ENCODE peak calls at places on chromosome 7, in ten cellular contexts. R is hepatocyte, U is upper lobe of right lung, O is stomach, V is heart right ventricle, I is cardiac muscle cell, L is mammary epithelial cell, X is OCI-LY7, M is thoracic aorta, C is body of pancreas. G is an unnamed sample.

GRCh38 chr7:28813238-28813962 is 144.7 kb downstream of the TRIL start:
- DNase-seq in X (no peak), V (no peak), M (no peak), O (no peak), C (no peak), I (peak), R (no peak), U (no peak), L (no peak), G (no peak)

GRCh38 chr7:70432567-70433001 is 699.4 kb upstream of the GALNT17 start:
- DNase-seq in M (no peak), R (no peak), U (no peak), I (no peak), X (no peak), C (no peak), L (no peak), V (no peak), O (no peak), G (no peak)

GRCh38 chr7:11193131-11193867 is 219.6 kb downstream of the PHF14 start:
- DNase-seq in U (peak), M (no peak), I (peak), O (peak), X (no peak), R (peak), L (peak), V (no peak), C (no peak), G (no peak)

GRCh38 chr7:120274899-120275298 is 1.9 kb downstream of the KCND2 start:
- DNase-seq in C (no peak), U (no peak), L (no peak), I (no peak), O (no peak), M (no peak), V (no peak), X (no peak), R (no peak), G (no peak)

GRCh38 chr7:42747073-42747472 is 164.8 kb downstream of the C7orf25 start:
- DNase-seq in U (no peak), C (no peak), M (no peak), O (no peak), L (no peak), X (no peak), V (no peak), I (peak), R (no peak), G (no peak)

GRCh38 chr7:90988523-90988922 is 275.7 kb upstream of the FZD1 start:
- DNase-seq in I (no peak), X (no peak), C (no peak), V (peak), M (no peak), U (no peak), O (no peak), R (no peak), L (no peak), G (no peak)

GRCh38 chr7:79050592-79050991 is 402.9 kb downstream of the MAGI2 start:
- DNase-seq in L (peak), M (no peak), X (no peak), O (no peak), V (no peak), I (peak), C (no peak), U (no peak), R (peak), G (no peak)

GRCh38 chr7:332646-333398 is 42.9 kb downstream of the FOXL3 start:
- DNase-seq in M (peak), V (peak), R (peak), O (peak), C (peak), X (no peak), L (peak), I (peak), U (peak), G (peak)

GRCh38 chr7:135684134-135684533 is 21.8 kb downstream of the STMP1 start:
- DNase-seq in I (peak), R (no peak), M (no peak), V (no peak), C (no peak), L (peak), X (no peak), O (no peak), U (no peak), G (no peak)

GRCh38 chr7:151428393-151429231 is 11.3 kb downstream of the CRYGN start:
- DNase-seq in M (no peak), X (no peak), C (no peak), R (peak), U (no peak), O (no peak), I (peak), V (no peak), L (peak), G (no peak)

GRCh38 chr7:1368682-1369571 is 90.3 kb downstream of the MICALL2 start:
- DNase-seq in O (no peak), U (no peak), M (no peak), I (no peak), R (peak), V (no peak), L (no peak), X (peak), C (no peak), G (no peak)

GRCh38 chr7:101542527-101543241 is 86.4 kb downstream of the MYL10 start:
- DNase-seq in L (peak), I (peak), C (peak), X (peak), M (no peak), V (peak), O (peak), R (peak), U (no peak), G (peak)

GRCh38 chr7:152504367-152504766 is 68.6 kb upstream of the KMT2C start:
- DNase-seq in R (peak), X (no peak), O (no peak), U (no peak), I (no peak), V (no peak), M (no peak), C (no peak), L (no peak), G (no peak)

GRCh38 chr7:147196476-147196875 is 1079.9 kb downstream of the CNTNAP2 start:
- DNase-seq in U (no peak), M (no peak), R (no peak), O (no peak), L (no peak), I (no peak), C (no peak), X (no peak), V (no peak), G (no peak)

GRCh38 chr7:28812641-28813040 is 145.5 kb downstream of the TRIL start:
- DNase-seq in O (no peak), R (no peak), X (no peak), I (no peak), L (no peak), M (no peak), V (no peak), C (no peak), U (no peak), G (no peak)

GRCh38 chr7:91029688-91030087 is 234.5 kb upstream of the FZD1 start:
- DNase-seq in X (peak), C (no peak), V (no peak), I (no peak), M (no peak), L (no peak), R (no peak), O (no peak), U (no peak), G (no peak)

GRCh38 chr7:38746438-38746837 is 115.3 kb upstream of the AMPH start:
- DNase-seq in C (no peak), X (no peak), M (no peak), U (no peak), O (no peak), I (no peak), V (no peak), L (no peak), R (no peak), G (no peak)

GRCh38 chr7:5218564-5219360 is 28.7 kb downstream of the WIPI2 start:
- DNase-seq in V (no peak), X (peak), O (no peak), L (no peak), C (no peak), M (no peak), I (no peak), R (peak), U (peak), G (peak)

GRCh38 chr7:123995617-123996326 is 37.1 kb downstream of the TMEM229A start:
- DNase-seq in I (peak), R (no peak), L (no peak), M (no peak), C (no peak), X (no peak), V (no peak), U (no peak), O (no peak), G (no peak)

GRCh38 chr7:105678811-105679495 is 97.7 kb upstream of the EFCAB10 start:
- DNase-seq in O (peak), L (peak), V (peak), R (no peak), M (peak), C (peak), I (peak), U (peak), X (no peak), G (peak)

GRCh38 chr7:37432240-37432917 is 16.3 kb downstream of the ELMO1 start:
- DNase-seq in U (no peak), V (no peak), R (no peak), I (no peak), M (no peak), C (no peak), L (no peak), X (no peak), O (no peak), G (no peak)

GRCh38 chr7:17044868-17045267 is 163.1 kb upstream of the AGR3 start:
- DNase-seq in I (no peak), U (no peak), V (no peak), R (no peak), M (no peak), L (no peak), C (no peak), O (no peak), X (no peak), G (no peak)

GRCh38 chr7:130958846-130959245 is 224.8 kb upstream of the KLF14 start:
- DNase-seq in O (no peak), I (no peak), R (no peak), U (no peak), X (no peak), L (no peak), C (no peak), M (no peak), V (no peak), G (no peak)

GRCh38 chr7:150845471-150845870 is 6.8 kb upstream of the AOC1 start:
- DNase-seq in X (no peak), O (no peak), I (peak), C (no peak), M (no peak), V (peak), R (peak), L (no peak), U (no peak), G (no peak)

GRCh38 chr7:26500749-26501352 is 209.2 kb downstream of the SNX10 start:
- DNase-seq in L (peak), O (no peak), I (peak), R (peak), M (no peak), X (peak), V (no peak), C (no peak), U (no peak), G (no peak)

GRCh38 chr7:148242271-148242801 is 348.2 kb upstream of the C7orf33 start:
- DNase-seq in C (peak), M (no peak), V (peak), O (peak), X (peak), U (no peak), R (peak), I (peak), L (peak), G (no peak)

GRCh38 chr7:117250801-117251200 is 72.1 kb downstream of the WNT2 start:
- DNase-seq in M (no peak), V (no peak), O (no peak), I (peak), L (no peak), U (no peak), X (no peak), C (no peak), R (no peak), G (no peak)

GRCh38 chr7:130139193-130139950 is 65.8 kb downstream of the TMEM209 start:
- DNase-seq in C (no peak), O (no peak), M (no peak), X (no peak), L (no peak), V (no peak), U (peak), R (no peak), I (no peak), G (no peak)

GRCh38 chr7:120819861-120820260 is 38.1 kb downstream of the TSPAN12 start:
- DNase-seq in X (no peak), C (no peak), O (no peak), I (no peak), V (no peak), U (no peak), L (no peak), M (no peak), R (no peak), G (no peak)

GRCh38 chr7:113267271-113267670 is 148.9 kb upstream of the SMIM30 start:
- DNase-seq in M (no peak), U (no peak), V (no peak), C (no peak), L (peak), O (no peak), I (no peak), X (no peak), R (no peak), G (no peak)

GRCh38 chr7:143931739-143932138 is 3.3 kb upstream of the OR2F2 start:
- DNase-seq in V (no peak), R (no peak), L (no peak), U (no peak), O (no peak), C (no peak), X (no peak), M (no peak), I (no peak), G (no peak)

GRCh38 chr7:139532636-139533035 is 9.2 kb downstream of the CLEC2L start:
- DNase-seq in L (no peak), V (no peak), U (no peak), M (no peak), R (no peak), X (no peak), O (no peak), C (no peak), I (no peak), G (no peak)

GRCh38 chr7:366171-366916 is 76.4 kb downstream of the FOXL3 start:
- DNase-seq in C (no peak), U (peak), M (no peak), O (no peak), I (peak), V (no peak), X (no peak), R (no peak), L (no peak), G (no peak)

DNA sequence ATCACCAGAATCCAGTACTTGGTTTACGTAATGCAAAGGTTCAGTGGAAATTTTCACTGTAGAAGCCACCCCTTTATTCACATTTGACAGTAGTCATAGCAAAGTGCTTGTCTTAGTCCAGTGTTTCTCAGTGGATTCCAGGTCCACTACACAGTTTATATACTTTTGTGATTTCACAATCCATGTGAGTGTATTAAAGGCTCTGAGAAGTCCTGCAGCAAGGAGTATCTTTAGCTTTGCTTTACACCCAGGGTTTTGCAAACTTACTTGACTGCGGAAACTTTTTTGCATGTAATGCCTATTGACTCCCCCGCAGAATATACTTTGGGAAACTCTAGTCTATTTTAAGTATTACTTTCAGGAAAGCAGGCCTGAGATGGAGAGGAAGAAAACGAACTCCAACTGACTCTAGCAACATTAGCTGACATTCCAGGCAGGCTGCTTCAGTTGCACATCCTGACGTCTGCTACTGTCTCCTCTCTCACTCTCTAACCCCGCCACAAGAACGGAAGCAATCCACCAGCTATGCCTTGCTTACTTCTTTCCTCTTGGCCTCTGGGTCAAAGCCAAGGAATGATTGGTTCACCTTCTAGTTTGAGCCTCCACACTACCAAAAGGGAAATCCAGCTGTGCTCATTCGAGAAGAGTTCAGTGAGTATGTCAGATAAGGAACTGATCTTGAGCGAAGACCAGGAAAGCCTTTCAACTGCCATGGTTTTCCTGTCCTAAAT is 6.2 kb downstream of the PLXNA4 start:
- DNase-seq in I (no peak), X (no peak), U (no peak), M (no peak), C (no peak), R (no peak), V (no peak), O (no peak), L (no peak), G (no peak)
- H3K27ac ChIP-seq in I (no peak), X (no peak), U (no peak), M (no peak), C (no peak), R (no peak), V (no peak), O (no peak), L (no peak), G (no peak)

GRCh38 chr7:149615690-149616270 is 118.2 kb upstream of the ZNF746 start:
- DNase-seq in C (no peak), V (no peak), L (no peak), I (no peak), R (no peak), U (no peak), M (no peak), O (no peak), X (no peak), G (no peak)
- TF ChIP-seq CTCF in C (no peak), V (no peak), L (peak), I (no peak), R (no peak), U (no peak), M (no peak), O (no peak), X (no peak), G (no peak)

GRCh38 chr7:47794016-47794415 is 154.2 kb downstream of the PKD1L1 start:
- DNase-seq in I (no peak), C (no peak), R (no peak), X (no peak), U (no peak), M (no peak), L (no peak), V (no peak), O (no peak), G (no peak)

GRCh38 chr7:47795631-47796030 is 152.6 kb downstream of the PKD1L1 start:
- DNase-seq in R (no peak), L (no peak), C (no peak), U (no peak), X (no peak), V (no peak), M (no peak), O (no peak), I (peak), G (no peak)

GRCh38 chr7:47792521-47793121 is 155.6 kb downstream of the PKD1L1 start:
- DNase-seq in L (no peak), M (no peak), R (no peak), C (no peak), X (peak), U (no peak), I (peak), V (no peak), O (no peak), G (no peak)

GRCh38 chr7:47799529-47799928 is 148.7 kb downstream of the PKD1L1 start:
- DNase-seq in C (no peak), U (no peak), L (no peak), R (no peak), X (no peak), O (no peak), V (no peak), I (no peak), M (no peak), G (no peak)

GRCh38 chr7:47796347-47796746 is 151.9 kb downstream of the PKD1L1 start:
- DNase-seq in U (no peak), O (no peak), V (no peak), I (no peak), X (no peak), M (no peak), C (no peak), R (no peak), L (no peak), G (no peak)
- H3K27ac ChIP-seq in U (no peak), O (no peak), V (no peak), I (no peak), X (no peak), M (no peak), C (no peak), R (no peak), L (no peak), G (no peak)

DNA sequence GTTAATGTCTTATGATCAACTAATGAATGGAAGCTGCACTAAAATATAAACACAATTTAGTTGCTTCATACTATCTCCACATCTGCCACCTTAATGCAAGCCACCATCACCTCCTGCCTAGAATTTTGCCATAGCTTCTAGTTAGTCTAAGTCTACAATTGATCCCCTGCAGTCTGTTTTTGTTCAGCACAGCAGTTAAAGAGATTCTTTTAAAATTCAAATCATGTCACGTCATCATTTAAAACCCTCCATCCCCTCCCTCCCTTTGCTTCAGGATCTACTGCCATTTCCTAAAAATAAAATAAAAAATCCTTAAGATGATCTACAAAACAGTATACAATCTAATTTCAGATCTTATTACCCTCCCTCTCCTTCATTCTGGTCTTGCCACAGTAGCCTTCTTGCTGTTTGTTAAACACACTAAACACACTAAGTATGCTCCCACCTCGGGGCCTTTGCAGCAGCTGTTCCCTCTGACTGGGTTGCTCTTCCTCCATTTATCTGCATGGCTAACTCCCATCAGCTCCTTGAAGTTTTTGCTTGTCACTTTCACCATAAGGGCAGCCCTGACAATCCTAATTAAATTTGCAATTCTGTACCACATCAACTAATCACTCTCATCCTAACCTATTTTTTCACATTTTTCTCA is 97.0 kb upstream of the FOXP2 start:
- DNase-seq in U (no peak), O (no peak), X (no peak), C (no peak), V (no peak), I (no peak), L (no peak), M (no peak), R (no peak), G (no peak)
- TF ChIP-seq CTCF in U (no peak), O (no peak), X (no peak), C (no peak), V (no peak), I (no peak), L (no peak), M (no peak), R (no peak), G (no peak)

GRCh38 chr7:44096326-44096881 is 7.7 kb upstream of the AEBP1 start:
- DNase-seq in O (no peak), X (peak), C (no peak), U (no peak), V (no peak), I (no peak), R (no peak), M (no peak), L (no peak), G (no peak)
- H3K27ac ChIP-seq in O (no peak), X (peak), C (no peak), U (no peak), V (no peak), I (no peak), R (no peak), M (no peak), L (no peak), G (no peak)

GRCh38 chr7:20403356-20403755 is 72.7 kb downstream of the ITGB8 start:
- DNase-seq in M (no peak), L (no peak), U (no peak), X (no peak), C (peak), V (peak), I (peak), R (no peak), O (no peak), G (no peak)

GRCh38 chr7:20399516-20399915 is 68.8 kb downstream of the ITGB8 start:
- DNase-seq in I (no peak), M (no peak), L (peak), R (no peak), C (no peak), O (no peak), X (no peak), V (no peak), U (no peak), G (no peak)

GRCh38 chr7:20407585-20408466 is 77.1 kb downstream of the ITGB8 start:
- DNase-seq in R (no peak), X (no peak), L (peak), V (peak), O (peak), M (peak), C (peak), I (peak), U (peak), G (no peak)

GRCh38 chr7:20404371-20404770 is 73.7 kb downstream of the ITGB8 start:
- DNase-seq in V (no peak), I (no peak), O (no peak), R (no peak), U (no peak), C (no peak), X (no peak), M (no peak), L (no peak), G (no peak)

GRCh38 chr7:20402297-20403230 is 71.9 kb downstream of the ITGB8 start:
- DNase-seq in L (no peak), O (no peak), R (no peak), X (no peak), I (peak), V (no peak), U (no peak), M (no peak), C (no peak), G (no peak)
- TF ChIP-seq CTCF in L (peak), O (no peak), R (peak), X (peak), I (peak), V (no peak), U (peak), M (no peak), C (peak), G (peak)